ENCODE peak calls at places on chromosome 20, in five cellular contexts. R is iris pigment epithelial cell; Q is stimulated activated CD8-positive, alpha-beta memory T cell treated with anti-CD3 and anti-CD28 coated beads, Interleukin-15, amount 100 ng/mL, for 1 hour; B is occipital lobe; H is A172. K is an unnamed sample.

GRCh38 chr20:38599410-38599882 is 2.2 kb upstream of the ARHGAP40 start:
- DNase-seq in R (no peak), Q (no peak), B (no peak), H (peak), K (no peak)

GRCh38 chr20:62596486-62596885 is 45.8 kb upstream of the SLCO4A1 start:
- DNase-seq in R (no peak), Q (no peak), B (no peak), H (no peak), K (peak)

GRCh38 chr20:32315885-32316284 is 38.4 kb downstream of the KIF3B start:
- DNase-seq in R (no peak), Q (no peak), B (no peak), H (no peak), K (no peak)

GRCh38 chr20:25470045-25470444 is 62.6 kb downstream of the GINS1 start:
- DNase-seq in R (peak), Q (no peak), B (no peak), H (peak), K (peak)

GRCh38 chr20:50450493-50450826 is 59.7 kb upstream of the PTPN1 start:
- DNase-seq in R (no peak), Q (no peak), B (no peak), H (no peak), K (no peak)

GRCh38 chr20:33091693-33092092 is 12.2 kb downstream of the BPIFB4 start:
- DNase-seq in R (no peak), Q (no peak), B (no peak), H (no peak), K (no peak)

GRCh38 chr20:41050361-41051019 is 21.9 kb downstream of the TOP1 start:
- DNase-seq in R (no peak), Q (no peak), B (no peak), H (no peak), K (no peak)

GRCh38 chr20:64056889-64057627 is 5.9 kb upstream of the TCEA2 start:
- DNase-seq in R (no peak), Q (no peak), B (no peak), H (no peak), K (no peak)

GRCh38 chr20:45308078-45308778 is at the start of gene MATN4:
- DNase-seq in R (no peak), Q (no peak), B (no peak), H (no peak), K (peak)

GRCh38 chr20:53735536-53736050 is 142.0 kb upstream of the ZNF217 start:
- DNase-seq in R (peak), Q (no peak), B (no peak), H (peak), K (no peak)

GRCh38 chr20:57579898-57580447 is 19.1 kb downstream of the PCK1 start:
- DNase-seq in R (no peak), Q (no peak), B (no peak), H (peak), K (peak)